ENCODE peak calls at places on chromosomes 3 and 15, in six cellular contexts. C, D, N, S, V and I are unnamed samples.

GRCh38 chr15:100703032-100703578 is 100.7 kb downstream of the ASB7 start:
- DNase-seq in C (no peak), D (no peak), V (peak; percentile 75), N (no peak), S (no peak), I (no peak)

GRCh38 chr3:37262816-37263393 is 88.5 kb upstream of the LRRFIP2 start:
- DNase-seq in S (no peak), D (no peak), N (no peak), C (no peak), V (peak; percentile 15), I (no peak)

GRCh38 chr15:100663066-100663465 is 60.7 kb downstream of the ASB7 start:
- DNase-seq in S (peak; percentile 21), C (no peak), V (no peak), N (no peak), D (no peak), I (no peak)

GRCh38 chr3:36380171-36381031 is at the start of gene STAC:
- DNase-seq in S (peak; percentile 68), C (no peak), V (no peak), N (peak; percentile 43), D (peak; percentile 43), I (no peak)

GRCh38 chr3:64056616-64057165 is 33.4 kb upstream of the PSMD6 start:
- DNase-seq in S (no peak), C (no peak), N (no peak), V (no peak), D (no peak), I (no peak)

GRCh38 chr3:139585820-139586219 is 46.3 kb upstream of the RBP1 start:
- DNase-seq in V (no peak), C (no peak), D (no peak), N (no peak), S (no peak), I (no peak)

GRCh38 chr15:98408231-98408630 is 240.1 kb upstream of the IGF1R start:
- DNase-seq in C (no peak), V (no peak), D (no peak), N (no peak), S (peak; percentile 35), I (no peak)

GRCh38 chr3:150253622-150254021 is 154.5 kb upstream of the TSC22D2 start:
- DNase-seq in D (no peak), C (no peak), V (no peak), N (peak; percentile 34), S (no peak), I (no peak)

GRCh38 chr3:126321490-126321889 is 35.7 kb downstream of the KLF15 start:
- DNase-seq in V (no peak), S (no peak), N (no peak), C (no peak), D (no peak), I (peak; percentile 44)

GRCh38 chr15:38549222-38549621 is 15.4 kb downstream of the RASGRP1 start:
- DNase-seq in V (no peak), D (no peak), S (no peak), N (no peak), C (no peak), I (no peak)

GRCh38 chr3:50433954-50434353 is 69.5 kb downstream of the CACNA2D2 start:
- DNase-seq in D (no peak), N (no peak), V (no peak), C (no peak), S (no peak), I (no peak)

GRCh38 chr3:177357352-177358084 is 160.2 kb upstream of the TBL1XR1 start:
- DNase-seq in C (peak; percentile 83), D (no peak), S (no peak), V (no peak), N (peak; percentile 42), I (no peak)

GRCh38 chr3:29324180-29324651 is 43.3 kb downstream of the RBMS3 start:
- DNase-seq in N (no peak), V (peak; percentile 62), S (peak; percentile 74), D (no peak), C (peak; percentile 72), I (peak; percentile 80)

GRCh38 chr15:101647251-101647650 is 4.9 kb downstream of the TM2D3 start:
- DNase-seq in V (no peak), C (no peak), D (no peak), N (no peak), S (no peak), I (no peak)

GRCh38 chr3:4900298-4900697 is 78.9 kb upstream of the BHLHE40 start:
- DNase-seq in V (no peak), S (no peak), C (no peak), D (no peak), N (no peak), I (no peak)

GRCh38 chr3:44960387-44961026 is 15.5 kb downstream of the ZDHHC3 start:
- DNase-seq in S (no peak), N (no peak), C (peak; percentile 69), D (no peak), V (no peak), I (no peak)

GRCh38 chr3:38297947-38298711 is 16.0 kb downstream of the SLC22A14 start:
- DNase-seq in S (no peak), C (peak; percentile 9), N (no peak), V (peak; percentile 6), D (no peak), I (no peak)

GRCh38 chr3:182508896-182509295 is 284.4 kb upstream of the ATP11B start:
- DNase-seq in V (no peak), D (no peak), N (peak; percentile 42), S (no peak), C (no peak), I (no peak)